ENCODE peak calls at places on chromosomes 5 and 9, in four cellular contexts. V is cardiac muscle cell, O is adrenal gland, Q is dorsolateral prefrontal cortex. E is an unnamed sample.

GRCh38 chr9:131722260-131722659 is 17.6 kb downstream of the RAPGEF1 start:
- DNase-seq in O (no peak), V (peak; percentile 81), Q (no peak), E (no peak)

GRCh38 chr9:107119735-107120134 is 163.3 kb upstream of the RAD23B start:
- DNase-seq in O (no peak), Q (no peak), V (no peak), E (no peak)

GRCh38 chr5:80591352-80591751 is 21.3 kb upstream of the ANKRD34B start:
- DNase-seq in O (no peak), V (no peak), Q (no peak), E (no peak)

GRCh38 chr5:98416541-98416940 is 356.9 kb upstream of the RGMB start:
- DNase-seq in O (no peak), V (no peak), Q (no peak), E (no peak)

GRCh38 chr9:69535911-69536310 is 136.3 kb downstream of the APBA1 start:
- DNase-seq in O (no peak), V (no peak), Q (no peak), E (no peak)

GRCh38 chr5:10460252-10460906 is 18.7 kb downstream of the ROPN1L start:
- DNase-seq in V (no peak), Q (peak; percentile 54), O (peak; percentile 36), E (no peak)

GRCh38 chr9:88730780-88731179 is 195.8 kb downstream of the NXNL2 start:
- DNase-seq in V (no peak), O (no peak), Q (no peak), E (no peak)

GRCh38 chr9:76206821-76207220 is 187.4 kb downstream of the RFK start:
- DNase-seq in V (no peak), O (no peak), Q (no peak), E (no peak)

GRCh38 chr5:55402199-55402598 is 94.4 kb downstream of the MTREX start:
- DNase-seq in V (no peak), O (no peak), Q (no peak), E (no peak)

GRCh38 chr9:82797539-82797938 is 265.4 kb downstream of the RASEF start:
- DNase-seq in Q (no peak), V (peak; percentile 72), O (peak; percentile 20), E (peak; percentile 47)

GRCh38 chr9:129845373-129845772 is 10.1 kb downstream of the USP20 start:
- DNase-seq in Q (no peak), O (no peak), V (no peak), E (no peak)

GRCh38 chr5:101942321-101942882 is 353.7 kb downstream of the SLCO4C1 start:
- DNase-seq in O (peak; percentile 26), V (peak; percentile 55), Q (no peak), E (peak; percentile 19)

GRCh38 chr9:124220551-124221451 is 36.9 kb upstream of the NEK6 start:
- DNase-seq in Q (peak; percentile 17), O (no peak), V (no peak), E (no peak)

GRCh38 chr5:142342128-142342981 is 17.5 kb upstream of the SPRY4 start:
- DNase-seq in Q (no peak), V (no peak), O (peak; percentile 88), E (no peak)

GRCh38 chr5:53578854-53579253 is 18.4 kb downstream of the NDUFS4 start:
- DNase-seq in O (no peak), V (no peak), Q (no peak), E (no peak)

GRCh38 chr5:15483348-15484090 is 16.5 kb upstream of the FBXL7 start:
- DNase-seq in O (no peak), Q (no peak), V (peak; percentile 22), E (no peak)

GRCh38 chr5:112742424-112742823 is 4.7 kb downstream of the APC start:
- DNase-seq in V (no peak), Q (peak; percentile 76), O (no peak), E (peak; percentile 15)

GRCh38 chr5:62257018-62257367 is 49.0 kb upstream of the KIF2A start:
- DNase-seq in O (no peak), V (no peak), Q (no peak), E (no peak)

GRCh38 chr5:76371955-76372319 is 31.1 kb upstream of the IQGAP2 start:
- DNase-seq in O (no peak), Q (no peak), V (no peak), E (no peak)

GRCh38 chr5:175478384-175479124 is at the start of gene SFXN1:
- DNase-seq in O (peak; percentile 67), V (peak; percentile 82), Q (peak; percentile 74), E (peak; percentile 77)

GRCh38 chr5:101390317-101390908 is 487.3 kb upstream of the ST8SIA4 start:
- DNase-seq in O (no peak), V (peak; percentile 49), Q (no peak), E (peak; percentile 61)

GRCh38 chr5:95446560-95447221 is 55.5 kb downstream of the FAM81B start:
- DNase-seq in V (no peak), Q (no peak), O (no peak), E (no peak)

GRCh38 chr5:78621269-78621871 is 27.2 kb downstream of the LHFPL2 start:
- DNase-seq in Q (no peak), V (no peak), O (no peak), E (no peak)

GRCh38 chr5:174731214-174732039 is 7.0 kb downstream of the MSX2 start:
- DNase-seq in Q (no peak), O (no peak), V (peak; percentile 60), E (no peak)

GRCh38 chr5:52799358-52799982 is 11.8 kb downstream of the ITGA1 start:
- DNase-seq in O (peak; percentile 66), Q (no peak), V (peak; percentile 68), E (peak; percentile 72)

GRCh38 chr5:125541085-125541484 is 794.6 kb upstream of the ZNF608 start:
- DNase-seq in O (no peak), V (no peak), Q (no peak), E (no peak)

GRCh38 chr5:173051746-173052145 is 4.4 kb upstream of the CREBRF start:
- DNase-seq in V (no peak), Q (no peak), O (no peak), E (no peak)

GRCh38 chr9:123445981-123446610 is 90.1 kb downstream of the CRB2 start:
- DNase-seq in V (no peak), O (no peak), Q (no peak), E (no peak)

GRCh38 chr5:4335078-4335477 is 739.4 kb downstream of the IRX1 start:
- DNase-seq in Q (no peak), V (no peak), O (no peak), E (no peak)

GRCh38 chr5:89255845-89256463 is 373.0 kb upstream of the MEF2C start:
- DNase-seq in O (no peak), V (no peak), Q (no peak), E (peak; percentile 40)

GRCh38 chr5:84885479-84886258 is 501.0 kb upstream of the EDIL3 start:
- DNase-seq in V (peak; percentile 53), O (peak; percentile 53), Q (no peak), E (no peak)

GRCh38 chr5:145937432-145938250 is 1.3 kb downstream of the SH3RF2 start:
- DNase-seq in O (no peak), V (peak; percentile 28), Q (no peak), E (no peak)

GRCh38 chr5:123754167-123754840 is 242.3 kb downstream of the CSNK1G3 start:
- DNase-seq in O (no peak), V (no peak), Q (no peak), E (peak; percentile 16)

GRCh38 chr9:112917027-112917986 is 26.6 kb upstream of the SLC46A2 start:
- DNase-seq in O (no peak), Q (no peak), V (no peak), E (no peak)

GRCh38 chr9:115469826-115470225 is 351.9 kb upstream of the TNC start:
- DNase-seq in Q (no peak), O (no peak), V (no peak), E (no peak)

GRCh38 chr5:157560560-157560959 is 15.0 kb downstream of the ADAM19 start:
- DNase-seq in Q (no peak), V (no peak), O (no peak), E (no peak)

GRCh38 chr9:97511762-97512429 is 10.4 kb downstream of the TMOD1 start:
- DNase-seq in O (peak; percentile 29), Q (no peak), V (no peak), E (no peak)

GRCh38 chr5:154369682-154370081 is 76.1 kb upstream of the SAP30L start:
- DNase-seq in Q (no peak), V (no peak), O (no peak), E (no peak)
- H3K27ac ChIP-seq in Q (no peak overlapping the region), V (no peak overlapping the region), O (no peak overlapping the region), E (peak overlapping the region; percentile 2)

GRCh38 chr9:37917315-37917731 is 13.4 kb upstream of the SLC25A51 start:
- DNase-seq in Q (no peak), O (no peak), V (no peak), E (no peak)
- H3K27ac ChIP-seq in Q (peak overlapping the region; percentile 78), O (no peak overlapping the region), V (no peak overlapping the region), E (no peak overlapping the region)

DNA sequence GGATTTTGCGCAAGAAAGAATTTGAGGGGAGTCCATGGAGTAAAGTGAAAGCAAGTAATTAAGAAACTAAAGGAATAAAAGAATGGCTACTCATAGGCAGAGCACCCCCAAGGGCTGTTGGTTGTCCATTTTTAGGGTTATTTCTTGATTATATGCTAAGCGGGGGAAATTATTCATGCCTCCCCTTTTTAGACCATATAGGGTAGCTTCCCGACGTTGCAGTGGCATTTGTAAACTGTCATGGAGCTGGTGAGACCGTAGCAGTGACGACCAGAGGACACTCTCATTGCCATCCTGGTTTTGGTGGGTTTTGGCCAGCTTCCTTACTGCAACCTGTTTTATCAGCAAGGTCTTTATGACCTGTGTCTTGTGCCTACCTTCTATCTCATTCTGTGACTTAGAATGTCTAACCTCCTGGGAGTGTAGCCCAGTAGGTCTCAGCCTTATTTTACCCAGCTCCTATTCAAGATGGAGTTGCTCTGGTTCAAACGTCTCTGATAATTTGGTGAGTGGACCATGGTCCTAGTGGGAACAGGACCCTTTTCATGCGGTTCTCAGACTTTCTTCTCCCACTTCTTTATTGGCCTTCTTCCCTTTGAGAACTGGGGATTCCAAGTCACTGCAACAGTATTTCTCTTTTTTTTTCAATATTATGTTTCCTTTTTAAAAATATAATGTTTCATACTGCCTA is 1.3 kb upstream of the ERAP1 start:
- DNase-seq in Q (no peak), V (no peak), O (no peak), E (no peak)
- H3K27ac ChIP-seq in Q (peak overlapping the region; percentile 98), V (no peak overlapping the region), O (no peak overlapping the region), E (no peak overlapping the region)

DNA sequence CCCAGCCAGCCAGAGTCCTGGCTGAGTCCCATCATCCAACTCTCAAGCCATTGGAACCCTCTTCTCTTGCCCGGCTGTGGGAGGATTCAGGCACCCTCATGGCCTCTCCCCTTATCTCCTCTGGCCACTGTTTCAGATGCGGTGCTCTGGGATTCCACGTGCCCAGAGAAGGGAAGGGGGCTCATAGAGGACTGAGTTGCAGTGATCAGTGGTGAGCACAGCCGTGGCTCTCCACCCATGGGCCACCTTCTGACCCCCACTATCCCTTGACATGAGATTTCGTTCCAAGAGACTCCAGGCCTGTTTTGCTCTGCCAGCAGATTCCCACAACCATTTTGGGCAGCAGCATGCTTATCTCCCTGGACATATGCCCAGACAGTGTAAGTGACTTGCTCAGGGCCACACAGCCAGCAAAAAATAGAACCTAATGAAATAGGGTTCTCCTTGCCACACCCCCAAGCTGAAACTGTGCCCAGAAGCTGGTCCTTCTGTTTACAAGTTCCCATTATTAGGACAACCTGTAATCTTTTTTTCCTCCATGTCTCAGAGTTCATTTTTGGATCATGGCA is 2.7 kb downstream of the GPX3 start:
- DNase-seq in V (no peak), Q (no peak), O (peak; percentile 89), E (no peak)
- H3K27ac ChIP-seq in V (no peak overlapping the region), Q (no peak overlapping the region), O (no peak overlapping the region), E (no peak overlapping the region)